ENCODE peak calls at places on chromosomes 12 and 14, in eight cellular contexts. A, N, F, D, M, J, I and X are unnamed samples. For H3K36me3, the result is how much of the 10 kb centered on the place peaks cover.

GRCh38 chr12:63967358-63967757 is 122.9 kb downstream of the SRGAP1 start:
- DNase-seq in F (no peak), M (no peak), N (no peak), A (peak), D (no peak), J (no peak), I (no peak), X (no peak)

GRCh38 chr12:31118347-31118830 is 44.7 kb downstream of the DDX11 start:
- DNase-seq in J (peak), F (no peak), I (no peak), M (no peak), A (no peak), D (no peak), N (no peak), X (no peak)

GRCh38 chr14:23069413-23069806 is 12.1 kb upstream of the CDH24 start:
- DNase-seq in F (no peak), M (no peak), N (no peak), A (no peak), J (no peak), I (no peak), D (no peak), X (no peak)

GRCh38 chr14:63663428-63664142 is 21.9 kb upstream of the WDR89 start:
- DNase-seq in A (peak), D (no peak), N (no peak), J (no peak), I (no peak), M (no peak), F (peak), X (no peak)

GRCh38 chr12:39230086-39230485 is 212.8 kb downstream of the KIF21A start:
- DNase-seq in M (no peak), N (no peak), I (no peak), A (peak), F (no peak), J (no peak), D (no peak), X (no peak)

GRCh38 chr14:76348898-76349297 is 27.0 kb upstream of the ESRRB start:
- DNase-seq in M (no peak), N (no peak), A (peak), D (no peak), J (peak), F (no peak), I (peak), X (no peak)

GRCh38 chr14:98798099-98798498 is 473.9 kb downstream of the BCL11B start:
- DNase-seq in M (no peak), J (no peak), F (no peak), N (no peak), D (no peak), I (no peak), A (no peak), X (no peak)

GRCh38 chr14:90491221-90491867 is 94.5 kb downstream of the CALM1 start:
- DNase-seq in N (no peak), F (peak), I (peak), D (no peak), A (peak), M (peak), J (peak), X (peak)

GRCh38 chr14:64569108-64570045 is 19.6 kb downstream of the PPP1R36 start:
- DNase-seq in M (no peak), I (peak), A (peak), D (no peak), J (no peak), F (no peak), N (no peak), X (peak)

DNA sequence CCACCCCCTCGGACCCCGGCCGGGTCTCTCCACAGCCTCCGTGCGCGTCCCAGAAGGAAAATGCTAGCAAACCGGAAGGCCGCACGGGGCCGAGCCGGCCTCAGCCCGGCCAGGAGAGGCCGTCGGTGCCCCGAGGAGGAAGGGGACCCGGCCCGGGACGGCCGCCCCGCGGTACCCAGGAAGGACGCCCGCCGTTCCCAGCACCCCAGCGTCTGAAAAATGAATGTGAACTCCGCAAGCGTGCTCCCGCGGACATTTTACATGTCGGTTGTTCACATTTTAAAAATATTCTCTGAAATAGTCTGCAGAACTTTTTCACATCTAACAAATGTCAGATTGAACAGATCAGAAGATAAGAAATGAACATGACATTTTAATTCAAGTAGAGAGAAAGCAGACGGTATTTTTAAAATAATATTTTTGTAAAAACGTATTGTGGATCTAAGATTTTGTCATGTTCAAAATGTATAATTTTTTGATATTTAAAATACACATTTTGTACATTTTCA is 101.8 kb upstream of the DIO3 start:
- DNase-seq in N (no peak), D (no peak), M (no peak), F (no peak), J (peak), I (no peak), A (no peak), X (no peak)
- H3K4me3 ChIP-seq in N (no peak), D (peak), M (peak), F (peak), J (no peak), I (no peak), A (no peak), X (peak)

GRCh38 chr12:56304276-56304675 is 4.1 kb upstream of the CS start:
- DNase-seq in A (no peak), F (no peak), J (no peak), N (no peak), D (no peak), M (no peak), I (no peak), X (no peak)
- H3K36me3 ChIP-seq in A (under half), F (under half), J (under half), N (under half), D (under half), M (under half), I (under half), X (under half)

GRCh38 chr14:103126873-103127304 is 3.6 kb downstream of the TNFAIP2 start:
- DNase-seq in D (peak), J (peak), A (peak), I (no peak), M (peak), N (no peak), F (peak), X (no peak)

GRCh38 chr14:103123634-103124500 is 606 bp downstream of the TNFAIP2 start:
- DNase-seq in F (no peak), M (peak), J (no peak), I (peak), D (peak), N (no peak), A (no peak), X (no peak)

GRCh38 chr14:103124501-103125001 is 1.3 kb downstream of the TNFAIP2 start:
- DNase-seq in N (no peak), D (no peak), A (no peak), I (no peak), J (no peak), F (no peak), M (no peak), X (no peak)

GRCh38 chr14:103126088-103126872 is 3.0 kb downstream of the TNFAIP2 start:
- DNase-seq in A (no peak), F (no peak), M (no peak), J (no peak), I (no peak), D (peak), N (no peak), X (no peak)

DNA sequence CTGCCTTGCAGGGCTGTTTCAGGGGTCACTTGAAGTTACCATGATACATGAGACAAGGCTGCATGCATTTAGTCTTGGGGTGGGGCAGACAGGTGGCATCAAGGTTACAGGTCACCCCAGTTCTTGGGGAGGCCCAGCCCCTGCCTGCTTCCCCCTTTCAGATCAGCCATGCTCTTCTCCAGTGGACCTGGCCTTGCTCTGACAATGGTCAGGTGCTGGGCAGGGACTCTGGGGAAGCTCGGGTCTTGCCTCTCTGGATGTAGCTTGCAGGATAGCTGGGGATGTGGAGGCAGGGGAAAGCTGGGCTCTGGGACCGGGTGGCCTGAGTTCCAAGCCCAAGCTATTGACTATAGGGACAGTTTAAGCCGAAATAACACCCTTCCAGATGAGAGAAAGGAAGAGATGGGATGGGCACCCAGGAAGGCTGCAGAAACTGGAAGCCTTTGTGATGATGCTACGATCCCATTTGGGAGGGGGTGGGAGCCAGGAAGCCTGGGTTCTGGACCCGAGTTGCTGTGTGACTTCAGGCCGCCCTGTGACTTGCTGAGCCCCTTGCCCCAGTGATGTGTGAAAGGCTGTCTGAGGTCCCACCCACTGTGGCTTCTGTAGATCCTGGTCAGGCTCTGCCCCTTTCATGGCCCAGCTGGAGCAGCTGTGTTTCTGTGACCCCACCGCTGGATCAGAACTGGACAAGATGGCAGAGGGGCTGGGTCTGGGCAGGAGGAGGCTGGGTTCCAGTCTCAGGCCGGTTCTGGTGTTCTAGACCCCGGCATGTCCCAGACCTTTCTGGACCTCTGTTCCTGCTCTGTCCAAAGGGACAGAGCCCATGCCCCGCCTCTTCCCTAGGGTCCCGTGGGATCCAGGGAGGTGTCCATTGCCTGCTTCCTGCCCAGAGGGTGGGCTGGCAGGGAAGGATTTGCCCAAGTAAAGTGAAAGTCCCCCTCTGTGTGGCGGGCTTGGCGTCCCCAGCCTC is 2.1 kb downstream of the TNFAIP2 start:
- DNase-seq in A (no peak), D (no peak), F (no peak), M (no peak), J (no peak), I (no peak), N (no peak), X (no peak)
- H3K4me3 ChIP-seq in A (no peak), D (peak), F (no peak), M (peak), J (no peak), I (no peak), N (peak), X (peak)

GRCh38 chr12:56600753-56601152 is 29.4 kb downstream of the BAZ2A start:
- DNase-seq in J (no peak), M (no peak), I (no peak), N (no peak), D (peak), A (no peak), F (no peak), X (no peak)

GRCh38 chr12:56602239-56602638 is 27.9 kb downstream of the BAZ2A start:
- DNase-seq in N (no peak), D (no peak), F (no peak), J (no peak), M (no peak), I (no peak), A (no peak), X (no peak)

GRCh38 chr12:56599041-56599440 is 31.1 kb downstream of the BAZ2A start:
- DNase-seq in D (no peak), M (no peak), A (no peak), N (no peak), I (no peak), J (no peak), F (no peak), X (no peak)

GRCh38 chr12:56599797-56600196 is 30.3 kb downstream of the BAZ2A start:
- DNase-seq in J (no peak), A (no peak), D (peak), N (no peak), M (no peak), F (no peak), I (no peak), X (no peak)

GRCh38 chr12:56601503-56601902 is 28.6 kb downstream of the BAZ2A start:
- DNase-seq in N (no peak), I (no peak), F (no peak), M (no peak), D (no peak), J (peak), A (no peak), X (no peak)
- H3K36me3 ChIP-seq in N (half or more), I (half or more), F (half or more), M (half or more), D (half or more), J (under half), A (half or more), X (half or more)